ENCODE peak calls at places on chromosomes 5 and 9, in ten cellular contexts. J is sigmoid colon, Y is suprapubic skin, Z is GM12878, P is transverse colon, K is stomach, U is A549, H is ovary, S is HepG2, T is K562. X is an unnamed sample. For H3K4me1, the result is how much of the 10 kb centered on the place peaks cover.

GRCh38 chr5:90337449-90338052 is 72.0 kb downstream of the CETN3 start:
- DNase-seq in S (peak), J (no peak), H (no peak), K (no peak), Z (no peak), T (no peak), P (no peak), Y (no peak), U (peak), X (no peak)

GRCh38 chr9:95766906-95767305 is 108.6 kb upstream of the ERCC6L2 start:
- DNase-seq in K (no peak), J (no peak), H (no peak), Y (no peak), P (no peak), Z (no peak), U (no peak), T (no peak), S (no peak), X (no peak)

GRCh38 chr5:150623152-150623877 is 17.1 kb upstream of the SYNPO start:
- DNase-seq in P (no peak), Z (no peak), S (no peak), K (no peak), H (no peak), Y (no peak), U (no peak), T (no peak), J (no peak), X (no peak)

GRCh38 chr5:51225671-51226419 is 157.4 kb upstream of the ISL1 start:
- DNase-seq in S (no peak), J (no peak), H (no peak), Z (no peak), Y (no peak), P (no peak), K (peak), T (no peak), U (no peak), X (no peak)

GRCh38 chr9:114459464-114459863 is 45.8 kb downstream of the WHRN start:
- DNase-seq in T (no peak), J (no peak), Y (no peak), Z (no peak), U (no peak), H (no peak), K (no peak), P (no peak), S (no peak), X (no peak)

GRCh38 chr9:26391036-26391435 is 501.6 kb downstream of the CAAP1 start:
- DNase-seq in T (no peak), Z (no peak), H (no peak), S (no peak), Y (no peak), K (no peak), U (no peak), P (no peak), J (no peak), X (no peak)

GRCh38 chr9:135503371-135504261 is 3.1 kb downstream of the MRPS2 start:
- DNase-seq in H (no peak), Z (no peak), K (no peak), J (peak), P (no peak), T (no peak), Y (no peak), U (no peak), S (no peak), X (no peak)

GRCh38 chr9:101791533-101791932 is 53.1 kb upstream of the GRIN3A start:
- DNase-seq in H (no peak), P (no peak), U (no peak), S (no peak), Z (no peak), Y (no peak), J (no peak), T (no peak), K (no peak), X (no peak)

GRCh38 chr9:90880066-90880465 is 78.4 kb downstream of the SYK start:
- DNase-seq in P (no peak), T (no peak), S (no peak), J (no peak), Y (no peak), H (no peak), U (no peak), K (no peak), Z (no peak), X (no peak)

GRCh38 chr5:138611295-138612220 is 36.4 kb upstream of the HSPA9 start:
- DNase-seq in H (no peak), T (peak), J (peak), P (no peak), K (no peak), S (no peak), U (no peak), Y (peak), Z (no peak), X (no peak)

GRCh38 chr9:136133191-136133958 is 14.7 kb upstream of the TMEM250 start:
- DNase-seq in U (no peak), Z (no peak), P (no peak), K (no peak), T (peak), J (no peak), Y (no peak), S (no peak), H (peak), X (no peak)

GRCh38 chr9:11319477-11320060 is 706.8 kb upstream of the PTPRD start:
- DNase-seq in J (no peak), S (no peak), T (no peak), Y (no peak), U (peak), Z (no peak), P (no peak), K (no peak), H (no peak), X (no peak)

GRCh38 chr9:135885100-135885853 is 22.1 kb downstream of the CAMSAP1 start:
- DNase-seq in K (peak), J (no peak), H (no peak), T (no peak), Z (no peak), Y (peak), S (no peak), U (no peak), P (no peak), X (no peak)

GRCh38 chr9:98251554-98251953 is 3.9 kb downstream of the TBC1D2 start:
- DNase-seq in J (no peak), Y (no peak), P (no peak), K (no peak), Z (no peak), H (no peak), S (no peak), T (no peak), U (peak), X (no peak)
- H3K4me1 ChIP-seq in J (under half), Y (half or more), P (half or more), K (half or more), Z (under half), H (under half), S (under half), T (half or more), U (half or more), X (half or more)

GRCh38 chr5:5981562-5981961 is 396.8 kb downstream of the MED10 start:
- DNase-seq in Y (no peak), P (no peak), Z (no peak), U (no peak), J (no peak), K (no peak), H (no peak), T (no peak), S (no peak), X (no peak)
- TF ChIP-seq POLR2A in Y (no peak), P (no peak), Z (no peak), U (no peak), J (no peak), K (no peak), H (no peak), T (no peak), S (no peak), X (no peak)

GRCh38 chr9:79266986-79267385 is 304.8 kb upstream of the TLE4 start:
- DNase-seq in K (no peak), U (no peak), P (no peak), H (no peak), T (no peak), Z (no peak), Y (no peak), J (no peak), S (no peak), X (no peak)
- TF ChIP-seq EP300 in K (no peak), U (no peak), P (no peak), H (no peak), T (no peak), Z (no peak), Y (no peak), J (no peak), S (no peak), X (no peak)

GRCh38 chr5:176415240-176416122 is 858 bp downstream of the CLTB start:
- DNase-seq in S (no peak), Z (no peak), U (peak), K (peak), H (no peak), T (no peak), P (peak), J (peak), Y (peak), X (no peak)
- H3K4me1 ChIP-seq in S (under half), Z (under half), U (under half), K (half or more), H (under half), T (under half), P (half or more), J (under half), Y (half or more), X (under half)

GRCh38 chr9:35748858-35749514 is at the start of the genes GBA2 and RGP1:
- DNase-seq in Y (peak), H (peak), Z (no peak), J (peak), K (peak), S (peak), T (peak), P (peak), U (peak), X (peak)

GRCh38 chr9:35749515-35750255 is 598 bp downstream of the RGP1 start:
- DNase-seq in J (no peak), K (peak), S (no peak), Z (no peak), Y (peak), U (peak), H (no peak), T (peak), P (peak), X (no peak)

GRCh38 chr9:35746583-35746982 is 2.4 kb downstream of the GBA2 start:
- DNase-seq in Y (no peak), S (peak), H (no peak), T (no peak), J (no peak), K (no peak), Z (no peak), P (peak), U (no peak), X (no peak)

GRCh38 chr9:35750256-35750531 is 1.1 kb downstream of the RGP1 start:
- DNase-seq in J (no peak), Y (no peak), P (no peak), S (no peak), U (no peak), T (no peak), Z (no peak), H (no peak), K (peak), X (no peak)

DNA sequence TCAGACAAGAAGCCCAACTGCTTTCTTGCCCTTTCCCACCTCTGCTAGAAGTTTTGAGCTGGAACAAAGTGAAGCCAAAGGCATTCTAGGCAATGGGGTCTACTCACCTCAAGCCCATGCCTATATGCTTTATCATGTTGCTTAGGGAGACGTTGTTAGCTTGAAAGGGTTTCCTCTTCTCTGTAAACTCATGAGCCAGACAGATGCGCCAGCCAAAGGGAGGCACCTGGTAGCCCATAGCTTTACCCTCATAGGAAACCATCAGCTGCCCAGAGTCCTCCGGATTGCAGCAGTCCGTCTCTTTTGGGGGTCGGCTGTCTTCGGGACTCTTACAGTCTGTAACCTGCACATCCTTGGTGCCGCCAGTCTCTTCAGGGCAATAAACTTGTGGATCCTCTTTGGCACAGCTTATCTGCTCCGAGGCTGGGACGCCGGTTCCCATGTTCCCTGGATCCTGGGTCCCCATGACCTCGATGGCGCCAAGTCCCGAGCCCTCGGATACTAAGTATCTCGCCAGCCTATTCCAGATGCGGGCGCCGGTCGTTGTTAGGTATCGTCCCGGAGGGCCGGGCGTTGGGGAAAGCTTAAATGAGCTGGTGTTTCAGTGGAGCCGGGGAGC is 680 bp downstream of the GBA2 start:
- DNase-seq in K (no peak), J (no peak), P (no peak), Z (no peak), H (no peak), U (no peak), S (no peak), T (no peak), Y (no peak), X (no peak)
- TF ChIP-seq POLR2A in K (no peak), J (no peak), P (no peak), Z (no peak), H (no peak), U (no peak), S (no peak), T (no peak), Y (no peak), X (no peak)

DNA sequence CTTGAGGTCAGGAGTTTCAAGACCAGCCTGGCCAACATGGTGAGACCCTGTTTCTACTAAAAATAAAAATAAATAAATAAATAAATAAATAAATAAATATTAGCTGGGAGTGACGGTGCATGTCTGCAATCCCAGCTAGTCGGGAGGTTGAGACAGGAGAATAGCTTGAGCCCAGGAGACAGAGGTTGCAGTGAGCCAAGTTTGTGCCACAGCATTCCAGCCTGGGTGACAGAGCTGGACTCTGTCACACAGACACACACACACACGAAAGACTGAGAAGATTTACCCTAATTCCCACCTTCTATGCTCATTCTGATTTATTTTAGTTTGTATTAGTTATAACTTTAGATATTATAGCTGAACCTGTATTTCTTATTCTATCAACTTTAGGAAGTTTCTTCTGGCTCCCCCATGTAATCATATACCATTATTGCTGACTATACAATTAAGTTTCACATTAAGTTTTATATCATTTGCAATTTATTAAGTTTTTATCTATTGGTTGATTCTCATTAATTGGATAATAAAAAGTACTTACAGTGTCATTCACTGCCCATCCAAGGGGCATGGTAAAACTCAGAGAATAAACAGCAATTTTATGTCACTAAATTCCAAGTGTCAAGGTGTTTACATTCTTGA is 20.8 kb downstream of the ABHD17B start:
- DNase-seq in T (no peak), Z (no peak), J (no peak), P (no peak), H (no peak), K (no peak), S (no peak), U (no peak), Y (no peak), X (no peak)
- TF ChIP-seq EP300 in T (no peak), Z (no peak), J (no peak), P (no peak), H (no peak), K (no peak), S (no peak), U (no peak), Y (no peak), X (no peak)

DNA sequence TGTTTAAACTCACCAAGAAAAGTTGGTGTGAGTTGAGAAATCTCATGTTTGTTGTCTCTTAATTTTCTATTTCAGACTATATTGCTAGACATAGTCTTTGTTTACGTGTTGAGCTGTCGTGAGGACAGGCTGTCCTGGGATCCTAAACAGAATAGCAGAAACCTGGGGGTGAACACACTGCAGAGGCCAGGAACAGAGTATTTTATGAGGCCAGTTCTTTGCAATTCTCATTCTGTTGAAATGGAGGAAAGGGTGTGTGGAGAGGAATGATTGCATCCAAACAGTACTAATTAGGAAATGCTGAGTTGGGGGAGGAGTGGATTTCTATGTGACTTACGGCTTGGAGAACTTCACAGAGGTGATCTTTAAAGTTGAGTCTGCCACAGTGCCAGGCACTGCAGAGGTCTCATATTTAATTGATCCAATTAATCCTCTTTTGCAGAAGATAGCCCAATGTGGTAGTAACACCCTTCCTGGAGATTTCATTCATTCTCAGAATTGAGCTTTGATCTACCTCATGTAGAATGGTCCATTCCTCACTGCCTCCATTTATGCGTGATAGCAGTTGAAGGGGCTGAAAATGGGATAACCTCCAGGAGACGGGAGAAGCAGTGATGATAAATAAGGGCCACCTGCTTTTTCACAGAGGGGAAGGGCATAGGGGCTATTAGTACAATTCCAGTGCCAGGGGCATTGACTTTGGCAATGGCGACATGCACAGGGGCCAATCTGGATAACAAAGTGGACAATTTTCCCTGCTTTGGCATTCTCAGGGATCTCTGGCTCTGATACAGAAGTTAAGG is 84.7 kb upstream of the TNFAIP8 start:
- DNase-seq in Z (no peak), K (peak), T (no peak), P (no peak), J (no peak), H (no peak), U (no peak), S (no peak), Y (no peak), X (no peak)
- H3K4me1 ChIP-seq in Z (under half), K (half or more), T (under half), P (under half), J (under half), H (under half), U (half or more), S (half or more), Y (under half), X (under half)

DNA sequence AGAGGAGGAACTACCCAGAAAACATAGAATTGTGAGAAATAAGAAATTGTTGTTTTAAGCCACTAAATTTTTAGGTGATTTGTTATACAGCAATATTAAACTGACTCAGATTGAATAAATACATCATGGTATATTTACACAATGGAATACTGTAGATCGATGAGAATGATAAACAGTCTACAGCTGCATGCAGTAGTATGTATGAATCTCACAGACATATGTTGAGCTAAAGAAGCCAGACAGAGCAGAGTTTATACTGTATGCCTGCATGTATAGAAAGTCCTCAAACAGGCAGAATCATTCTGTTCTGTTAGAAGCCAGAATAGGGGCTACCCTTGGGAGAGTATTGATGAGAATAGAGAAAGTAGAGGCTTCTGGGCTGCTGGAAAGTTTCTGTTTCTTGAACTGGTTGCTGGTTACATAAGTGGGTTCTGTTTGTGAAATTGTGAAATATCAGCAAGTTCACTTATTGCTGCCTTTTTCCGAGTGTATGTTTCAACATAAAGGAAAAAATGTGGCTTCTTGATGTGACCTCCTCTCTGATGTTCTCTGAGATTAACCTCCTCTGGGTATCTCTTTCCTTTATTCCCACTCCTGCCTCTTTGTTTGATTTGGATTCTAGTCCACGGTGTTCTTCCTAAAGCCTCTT is 9.6 kb downstream of the KIAA1958 start:
- DNase-seq in Z (no peak), Y (no peak), H (no peak), P (no peak), J (no peak), T (no peak), K (no peak), S (peak), U (no peak), X (no peak)
- TF ChIP-seq POLR2A in Z (no peak), Y (no peak), H (no peak), P (no peak), J (no peak), T (no peak), K (no peak), S (no peak), U (no peak), X (no peak)

GRCh38 chr5:113612060-113612496 is 98.6 kb downstream of the YTHDC2 start:
- DNase-seq in P (no peak), Y (no peak), H (no peak), T (peak), U (peak), Z (no peak), K (no peak), S (peak), J (no peak), X (no peak)
- TF ChIP-seq EP300 in P (no peak), Y (no peak), H (no peak), T (no peak), U (no peak), Z (no peak), K (no peak), S (no peak), J (no peak), X (no peak)

X was measured in tibial nerve.